ENCODE peak calls at places on chromosomes 4 and X, in five cellular contexts. One of them, this sample, is unnamed.

GRCh38 chr4:95742872-95743271 is 97.0 kb upstream of the PDHA2 start:
- DNase-seq in neural crest cell: no peak
- DNase-seq in NCI-H748 treated with DMSO at 0.1 percent for 48 hours: no peak
- DNase-seq in keratinocyte: no peak
- DNase-seq in right cardiac atrium: no peak
- DNase-seq in this sample: no peak

GRCh38 chr4:187362937-187363336 is 632.6 kb upstream of the ZFP42 start:
- DNase-seq in neural crest cell: no peak
- DNase-seq in NCI-H748 treated with DMSO at 0.1 percent for 48 hours: no peak
- DNase-seq in keratinocyte: no peak
- DNase-seq in right cardiac atrium: no peak
- DNase-seq in this sample: no peak

GRCh38 chr4:143420227-143420626 is 83.6 kb downstream of the GAB1 start:
- DNase-seq in neural crest cell: no peak
- DNase-seq in NCI-H748 treated with DMSO at 0.1 percent for 48 hours: no peak
- DNase-seq in keratinocyte: no peak
- DNase-seq in right cardiac atrium: no peak
- DNase-seq in this sample: no peak

GRCh38 chrX:26050099-26050498 is 88.0 kb upstream of the MAGEB18 start:
- DNase-seq in neural crest cell: no peak
- DNase-seq in NCI-H748 treated with DMSO at 0.1 percent for 48 hours: no peak
- DNase-seq in keratinocyte: peak
- DNase-seq in right cardiac atrium: no peak
- DNase-seq in this sample: no peak

GRCh38 chr4:128830906-128831525 is 21.5 kb downstream of the JADE1 start:
- DNase-seq in neural crest cell: no peak
- DNase-seq in NCI-H748 treated with DMSO at 0.1 percent for 48 hours: no peak
- DNase-seq in keratinocyte: no peak
- DNase-seq in right cardiac atrium: no peak
- DNase-seq in this sample: no peak

GRCh38 chrX:139759637-139760036 is 51.7 kb upstream of the MCF2 start:
- DNase-seq in neural crest cell: no peak
- DNase-seq in NCI-H748 treated with DMSO at 0.1 percent for 48 hours: no peak
- DNase-seq in keratinocyte: no peak
- DNase-seq in right cardiac atrium: no peak
- DNase-seq in this sample: no peak

GRCh38 chrX:150036181-150036580 is 97.9 kb upstream of the EOLA2 start:
- DNase-seq in neural crest cell: no peak
- DNase-seq in NCI-H748 treated with DMSO at 0.1 percent for 48 hours: no peak
- DNase-seq in keratinocyte: no peak
- DNase-seq in right cardiac atrium: no peak
- DNase-seq in this sample: no peak

GRCh38 chr4:56689231-56689630 is 8.1 kb upstream of the HOPX start:
- DNase-seq in neural crest cell: no peak
- DNase-seq in NCI-H748 treated with DMSO at 0.1 percent for 48 hours: no peak
- DNase-seq in keratinocyte: no peak
- DNase-seq in right cardiac atrium: no peak
- DNase-seq in this sample: no peak

GRCh38 chr4:92305878-92306520 is 2.2 kb downstream of the GRID2 start:
- DNase-seq in neural crest cell: peak
- DNase-seq in NCI-H748 treated with DMSO at 0.1 percent for 48 hours: peak
- DNase-seq in keratinocyte: no peak
- DNase-seq in right cardiac atrium: no peak
- DNase-seq in this sample: peak

GRCh38 chr4:21744046-21744445 is 204.5 kb downstream of the KCNIP4 start:
- DNase-seq in neural crest cell: no peak
- DNase-seq in NCI-H748 treated with DMSO at 0.1 percent for 48 hours: no peak
- DNase-seq in keratinocyte: no peak
- DNase-seq in right cardiac atrium: no peak
- DNase-seq in this sample: no peak

GRCh38 chr4:177573487-177573886 is 131.2 kb upstream of the AGA start:
- DNase-seq in neural crest cell: no peak
- DNase-seq in NCI-H748 treated with DMSO at 0.1 percent for 48 hours: no peak
- DNase-seq in keratinocyte: peak
- DNase-seq in right cardiac atrium: no peak
- DNase-seq in this sample: no peak

GRCh38 chrX:118117069-118117405 is 427 bp upstream of the KLHL13 start:
- DNase-seq in neural crest cell: no peak
- DNase-seq in NCI-H748 treated with DMSO at 0.1 percent for 48 hours: no peak
- DNase-seq in keratinocyte: no peak
- DNase-seq in right cardiac atrium: no peak
- DNase-seq in this sample: no peak

GRCh38 chrX:78652971-78653822 is 5.9 kb downstream of the RTL3 start:
- DNase-seq in neural crest cell: no peak
- DNase-seq in NCI-H748 treated with DMSO at 0.1 percent for 48 hours: no peak
- DNase-seq in keratinocyte: peak
- DNase-seq in right cardiac atrium: no peak
- DNase-seq in this sample: no peak

GRCh38 chrX:132199941-132200340 is 19.3 kb downstream of the RAP2C start:
- DNase-seq in neural crest cell: no peak
- DNase-seq in NCI-H748 treated with DMSO at 0.1 percent for 48 hours: no peak
- DNase-seq in keratinocyte: no peak
- DNase-seq in right cardiac atrium: no peak
- DNase-seq in this sample: no peak

GRCh38 chr4:39124885-39125599 is 57.3 kb upstream of the WDR19 start:
- DNase-seq in neural crest cell: no peak
- DNase-seq in NCI-H748 treated with DMSO at 0.1 percent for 48 hours: no peak
- DNase-seq in keratinocyte: no peak
- DNase-seq in right cardiac atrium: no peak
- DNase-seq in this sample: no peak

GRCh38 chrX:8743126-8743732 is 11.3 kb upstream of the ANOS1 start:
- DNase-seq in neural crest cell: peak
- DNase-seq in NCI-H748 treated with DMSO at 0.1 percent for 48 hours: no peak
- DNase-seq in keratinocyte: no peak
- DNase-seq in right cardiac atrium: peak
- DNase-seq in this sample: peak

GRCh38 chr4:7769936-7770674 is 169.6 kb downstream of the AFAP1 start:
- DNase-seq in neural crest cell: no peak
- DNase-seq in NCI-H748 treated with DMSO at 0.1 percent for 48 hours: no peak
- DNase-seq in keratinocyte: no peak
- DNase-seq in right cardiac atrium: no peak
- DNase-seq in this sample: no peak

GRCh38 chr4:189940178-189941004 is at the start of gene FRG1:
- DNase-seq in neural crest cell: peak
- DNase-seq in NCI-H748 treated with DMSO at 0.1 percent for 48 hours: no peak
- DNase-seq in keratinocyte: peak
- DNase-seq in right cardiac atrium: peak
- DNase-seq in this sample: no peak

GRCh38 chr4:77586953-77587383 is 18.7 kb upstream of the CXCL13 start:
- DNase-seq in neural crest cell: no peak
- DNase-seq in NCI-H748 treated with DMSO at 0.1 percent for 48 hours: no peak
- DNase-seq in keratinocyte: no peak
- DNase-seq in right cardiac atrium: no peak
- DNase-seq in this sample: peak

GRCh38 chr4:53705151-53705764 is 114.0 kb upstream of the LNX1 start:
- DNase-seq in neural crest cell: no peak
- DNase-seq in NCI-H748 treated with DMSO at 0.1 percent for 48 hours: no peak
- DNase-seq in keratinocyte: no peak
- DNase-seq in right cardiac atrium: no peak
- DNase-seq in this sample: no peak

GRCh38 chr4:158051401-158052235 is 121.2 kb downstream of the GASK1B start:
- DNase-seq in neural crest cell: no peak
- DNase-seq in NCI-H748 treated with DMSO at 0.1 percent for 48 hours: no peak
- DNase-seq in keratinocyte: no peak
- DNase-seq in right cardiac atrium: peak
- DNase-seq in this sample: no peak

GRCh38 chr4:73586040-73586439 is 34.2 kb downstream of the RASSF6 start:
- DNase-seq in neural crest cell: no peak
- DNase-seq in NCI-H748 treated with DMSO at 0.1 percent for 48 hours: no peak
- DNase-seq in keratinocyte: no peak
- DNase-seq in right cardiac atrium: no peak
- DNase-seq in this sample: no peak

GRCh38 chrX:9204560-9204959 is 170.6 kb upstream of the FAM9B start:
- DNase-seq in neural crest cell: no peak
- DNase-seq in NCI-H748 treated with DMSO at 0.1 percent for 48 hours: no peak
- DNase-seq in keratinocyte: no peak
- DNase-seq in right cardiac atrium: no peak
- DNase-seq in this sample: no peak

GRCh38 chr4:158850800-158851644 is 82.2 kb downstream of the FNIP2 start:
- DNase-seq in neural crest cell: no peak
- DNase-seq in NCI-H748 treated with DMSO at 0.1 percent for 48 hours: peak
- DNase-seq in keratinocyte: no peak
- DNase-seq in right cardiac atrium: no peak
- DNase-seq in this sample: peak

GRCh38 chr4:118313098-118313497 is 39.7 kb downstream of the PRSS12 start:
- DNase-seq in neural crest cell: no peak
- DNase-seq in NCI-H748 treated with DMSO at 0.1 percent for 48 hours: no peak
- DNase-seq in keratinocyte: no peak
- DNase-seq in right cardiac atrium: no peak
- DNase-seq in this sample: no peak

GRCh38 chr4:145880355-145880960 is 58.2 kb downstream of the ZNF827 start:
- DNase-seq in neural crest cell: no peak
- DNase-seq in NCI-H748 treated with DMSO at 0.1 percent for 48 hours: no peak
- DNase-seq in keratinocyte: peak
- DNase-seq in right cardiac atrium: no peak
- DNase-seq in this sample: no peak